ENCODE peak calls at places on chromosome 17, in four cellular contexts. One of them, this sample, is unnamed.
A peak's percentile ranks its signal among the peaks of the same experiment; 100 is the strongest.

GRCh38 chr17:37830151-37830993 is 85.5 kb upstream of the HNF1B start:
- DNase-seq in endodermal cell: peak; percentile 43
- DNase-seq in HepG2: peak; percentile 97
- DNase-seq in mesenchymal stem cell: no peak
- DNase-seq in this sample: no peak

GRCh38 chr17:17971431-17972125 is 622 bp downstream of the TOM1L2 start:
- DNase-seq in mesenchymal stem cell: peak; percentile 22
- DNase-seq in HepG2: no peak
- DNase-seq in endodermal cell: no peak
- DNase-seq in this sample: no peak

GRCh38 chr17:71801301-71801700 is 319.5 kb upstream of the SOX9 start:
- DNase-seq in mesenchymal stem cell: no peak
- DNase-seq in endodermal cell: no peak
- DNase-seq in HepG2: no peak
- DNase-seq in this sample: peak; percentile 94

GRCh38 chr17:49278076-49278475 is 47.5 kb upstream of the PHOSPHO1 start:
- DNase-seq in endodermal cell: peak; percentile 62
- DNase-seq in mesenchymal stem cell: no peak
- DNase-seq in HepG2: no peak
- DNase-seq in this sample: no peak

GRCh38 chr17:6257339-6257738 is 177.6 kb downstream of the AIPL1 start:
- DNase-seq in endodermal cell: no peak
- DNase-seq in mesenchymal stem cell: peak; percentile 26
- DNase-seq in HepG2: no peak
- DNase-seq in this sample: peak; percentile 76

GRCh38 chr17:10804546-10804945 is 647 bp upstream of the TMEM238L start:
- DNase-seq in HepG2: no peak
- DNase-seq in endodermal cell: no peak
- DNase-seq in mesenchymal stem cell: no peak
- DNase-seq in this sample: no peak

GRCh38 chr17:79951361-79952264 is 84.1 kb downstream of the TBC1D16 start:
- DNase-seq in mesenchymal stem cell: peak; percentile 96
- DNase-seq in endodermal cell: peak; percentile 77
- DNase-seq in HepG2: peak; percentile 47
- DNase-seq in this sample: peak; percentile 92

GRCh38 chr17:14033166-14033565 is 36.1 kb upstream of the COX10 start:
- DNase-seq in HepG2: no peak
- DNase-seq in mesenchymal stem cell: no peak
- DNase-seq in endodermal cell: no peak
- DNase-seq in this sample: no peak

GRCh38 chr17:20998571-20999043 is 44.2 kb downstream of the USP22 start:
- DNase-seq in HepG2: no peak
- DNase-seq in endodermal cell: peak; percentile 68
- DNase-seq in mesenchymal stem cell: no peak
- DNase-seq in this sample: no peak

GRCh38 chr17:73359987-73360410 is 48.2 kb upstream of the CDC42EP4 start:
- DNase-seq in mesenchymal stem cell: peak; percentile 24
- DNase-seq in HepG2: peak; percentile 72
- DNase-seq in endodermal cell: peak; percentile 98
- DNase-seq in this sample: no peak

GRCh38 chr17:41835800-41836549 is at the start of gene NT5C3B:
- DNase-seq in HepG2: peak; percentile 52
- DNase-seq in mesenchymal stem cell: peak; percentile 41
- DNase-seq in endodermal cell: peak; percentile 88
- DNase-seq in this sample: no peak

GRCh38 chr17:16945513-16946201 is 26.3 kb downstream of the TNFRSF13B start:
- DNase-seq in HepG2: no peak
- DNase-seq in endodermal cell: peak; percentile 90
- DNase-seq in mesenchymal stem cell: no peak
- DNase-seq in this sample: no peak

GRCh38 chr17:2828396-2829038 is 32.3 kb downstream of the RAP1GAP2 start:
- DNase-seq in HepG2: peak; percentile 52
- DNase-seq in mesenchymal stem cell: peak; percentile 31
- DNase-seq in endodermal cell: peak; percentile 99
- DNase-seq in this sample: no peak

GRCh38 chr17:39800540-39800939 is 62.8 kb downstream of the GRB7 start:
- DNase-seq in mesenchymal stem cell: no peak
- DNase-seq in HepG2: no peak
- DNase-seq in endodermal cell: no peak
- DNase-seq in this sample: no peak

GRCh38 chr17:78355701-78356100 is 4.2 kb downstream of the SOCS3 start:
- DNase-seq in mesenchymal stem cell: no peak
- DNase-seq in endodermal cell: no peak
- DNase-seq in HepG2: no peak
- DNase-seq in this sample: no peak

GRCh38 chr17:38872671-38873385 is 3.0 kb downstream of the LASP1 start:
- DNase-seq in HepG2: peak; percentile 92
- DNase-seq in endodermal cell: peak; percentile 57
- DNase-seq in mesenchymal stem cell: no peak
- DNase-seq in this sample: no peak

GRCh38 chr17:63533433-63534077 is 10.4 kb downstream of the KCNH6 start:
- DNase-seq in mesenchymal stem cell: no peak
- DNase-seq in HepG2: no peak
- DNase-seq in endodermal cell: no peak
- DNase-seq in this sample: no peak

GRCh38 chr17:40553694-40554534 is 11.4 kb downstream of the CCR7 start:
- DNase-seq in HepG2: peak; percentile 48
- DNase-seq in mesenchymal stem cell: peak; percentile 59
- DNase-seq in endodermal cell: peak; percentile 52
- DNase-seq in this sample: peak; percentile 48

GRCh38 chr17:12789075-12789975 is at the start of gene ARHGAP44:
- DNase-seq in endodermal cell: peak; percentile 97
- DNase-seq in mesenchymal stem cell: peak; percentile 53
- DNase-seq in HepG2: peak; percentile 40
- DNase-seq in this sample: peak; percentile 51

GRCh38 chr17:43398724-43399595 is at the start of gene ARL4D:
- DNase-seq in HepG2: peak; percentile 77
- DNase-seq in mesenchymal stem cell: peak; percentile 84
- DNase-seq in endodermal cell: peak; percentile 95
- DNase-seq in this sample: peak; percentile 54

GRCh38 chr17:42072323-42073187 is 22.2 kb upstream of the C17orf113 start:
- DNase-seq in HepG2: no peak
- DNase-seq in mesenchymal stem cell: no peak
- DNase-seq in endodermal cell: peak; percentile 84
- DNase-seq in this sample: no peak

DNA sequence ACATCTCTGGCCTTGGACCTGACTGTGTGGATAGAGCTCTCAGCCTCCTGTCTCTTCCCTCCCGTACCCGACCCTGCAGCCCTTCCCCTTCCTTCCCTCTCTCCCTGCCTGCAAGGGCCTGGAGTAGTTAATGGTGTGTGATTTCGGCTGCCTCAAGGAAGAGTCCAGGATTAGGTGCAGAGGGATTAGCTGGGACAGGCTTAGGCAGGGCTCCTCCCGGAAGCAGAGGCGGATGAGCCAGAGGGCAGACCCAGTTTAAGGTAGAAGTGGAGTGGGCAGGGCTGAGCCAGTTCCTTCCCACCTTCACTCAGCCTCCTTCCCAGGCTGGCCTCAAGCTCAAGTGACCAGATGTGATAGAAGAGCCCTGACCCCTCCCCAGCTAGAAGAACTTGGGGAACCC is 16.7 kb downstream of the GUCY2D start:
- DNase-seq in mesenchymal stem cell: no peak
- DNase-seq in HepG2: no peak
- DNase-seq in endodermal cell: peak; percentile 77
- DNase-seq in this sample: no peak
- H3K9ac ChIP-seq in mesenchymal stem cell: peak overlapping the region; percentile 53
- H3K9ac ChIP-seq in HepG2: no peak overlapping the region
- H3K9ac ChIP-seq in endodermal cell: no peak overlapping the region
- H3K9ac ChIP-seq in this sample: no peak overlapping the region

DNA sequence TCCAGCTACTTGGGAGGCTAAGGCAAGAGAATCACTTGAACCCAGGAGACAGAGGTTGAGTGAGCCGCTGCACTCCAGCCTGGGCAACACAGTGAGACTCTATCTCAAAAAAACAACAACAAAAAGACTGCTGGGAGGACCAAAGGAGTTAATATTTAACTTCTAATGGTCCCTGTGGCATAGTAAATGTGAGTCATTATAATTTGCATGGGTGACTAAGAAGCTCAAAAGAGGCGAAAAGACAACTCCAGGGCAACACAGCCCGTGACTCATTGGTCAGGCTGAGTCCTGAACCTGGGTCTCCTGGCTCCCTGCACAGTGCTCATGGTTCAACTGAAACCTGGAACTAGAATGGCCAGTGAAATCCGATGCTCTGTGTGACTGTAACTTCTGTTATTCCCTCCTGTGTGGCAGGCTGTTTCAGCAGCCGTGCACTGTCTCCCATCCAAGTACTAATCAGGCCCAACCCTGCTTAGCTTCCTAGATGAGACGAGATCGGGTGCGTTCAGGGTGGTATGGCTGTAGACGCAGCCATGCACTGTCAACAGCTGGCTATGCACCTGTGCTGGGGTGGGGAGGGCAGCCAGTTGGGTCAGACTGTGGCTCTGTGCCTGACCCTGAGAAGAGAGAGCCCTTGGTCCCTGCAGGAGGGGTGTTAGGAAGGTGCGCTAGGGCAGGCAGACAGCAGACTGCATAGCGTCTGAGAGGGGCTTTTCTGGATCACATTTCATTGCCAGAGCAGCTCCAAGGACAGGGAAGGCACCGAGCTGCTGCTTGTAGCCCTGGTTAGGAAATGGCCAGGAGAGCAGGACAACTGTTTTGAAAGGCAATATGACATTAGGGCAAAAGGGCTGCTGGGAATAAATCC is 14.5 kb upstream of the GPRC5C start:
- DNase-seq in HepG2: peak; percentile 89
- DNase-seq in endodermal cell: no peak
- DNase-seq in mesenchymal stem cell: peak; percentile 51
- DNase-seq in this sample: peak; percentile 61
- H3K4me1 ChIP-seq in HepG2: peaks cover 84% of the 10 kb centered on the region
- H3K4me1 ChIP-seq in endodermal cell: no peaks in the 10 kb centered on the region
- H3K4me1 ChIP-seq in mesenchymal stem cell: peaks cover 13% of the 10 kb centered on the region
- H3K4me1 ChIP-seq in this sample: peaks cover 5% of the 10 kb centered on the region

GRCh38 chr17:45320931-45321461 is 4.2 kb upstream of the MAP3K14 start:
- DNase-seq in endodermal cell: no peak
- DNase-seq in HepG2: no peak
- DNase-seq in mesenchymal stem cell: peak; percentile 97
- DNase-seq in this sample: peak; percentile 98

GRCh38 chr17:45317113-45317820 is 447 bp upstream of the MAP3K14 start:
- DNase-seq in endodermal cell: peak; percentile 100
- DNase-seq in mesenchymal stem cell: peak; percentile 100
- DNase-seq in HepG2: peak; percentile 100
- DNase-seq in this sample: peak; percentile 100

GRCh38 chr17:45318561-45319230 is 1.9 kb upstream of the MAP3K14 start:
- DNase-seq in HepG2: no peak
- DNase-seq in endodermal cell: peak; percentile 55
- DNase-seq in mesenchymal stem cell: no peak
- DNase-seq in this sample: no peak

GRCh38 chr17:45320349-45320930 is 3.6 kb upstream of the MAP3K14 start:
- DNase-seq in HepG2: no peak
- DNase-seq in endodermal cell: no peak
- DNase-seq in mesenchymal stem cell: no peak
- DNase-seq in this sample: peak; percentile 86

GRCh38 chr17:45319239-45319703 is 2.5 kb upstream of the MAP3K14 start:
- DNase-seq in endodermal cell: peak; percentile 45
- DNase-seq in HepG2: no peak
- DNase-seq in mesenchymal stem cell: peak; percentile 74
- DNase-seq in this sample: peak; percentile 78
- H3K27ac ChIP-seq in endodermal cell: no peak overlapping the region
- H3K27ac ChIP-seq in HepG2: no peak overlapping the region
- H3K27ac ChIP-seq in mesenchymal stem cell: peak overlapping the region; percentile 82
- H3K27ac ChIP-seq in this sample: peak overlapping the region; percentile 76

GRCh38 chr17:76270127-76270592 is 5.0 kb downstream of the UBALD2 start:
- DNase-seq in HepG2: no peak
- DNase-seq in mesenchymal stem cell: no peak
- DNase-seq in endodermal cell: no peak
- DNase-seq in this sample: no peak

GRCh38 chr17:76273435-76273921 is 8.3 kb downstream of the UBALD2 start:
- DNase-seq in endodermal cell: no peak
- DNase-seq in HepG2: no peak
- DNase-seq in mesenchymal stem cell: peak; percentile 46
- DNase-seq in this sample: no peak

GRCh38 chr17:76270770-76271668 is 5.9 kb downstream of the UBALD2 start:
- DNase-seq in endodermal cell: no peak
- DNase-seq in mesenchymal stem cell: no peak
- DNase-seq in HepG2: no peak
- DNase-seq in this sample: no peak

GRCh38 chr17:76272541-76273434 is 7.6 kb downstream of the UBALD2 start:
- DNase-seq in endodermal cell: no peak
- DNase-seq in HepG2: no peak
- DNase-seq in mesenchymal stem cell: peak; percentile 52
- DNase-seq in this sample: no peak

GRCh38 chr17:76271669-76272540 is 6.8 kb downstream of the UBALD2 start:
- DNase-seq in HepG2: no peak
- DNase-seq in endodermal cell: peak; percentile 87
- DNase-seq in mesenchymal stem cell: peak; percentile 41
- DNase-seq in this sample: no peak
- H3K9ac ChIP-seq in HepG2: no peak overlapping the region
- H3K9ac ChIP-seq in endodermal cell: no peak overlapping the region
- H3K9ac ChIP-seq in mesenchymal stem cell: peak overlapping the region; percentile 61
- H3K9ac ChIP-seq in this sample: no peak overlapping the region

This sample was measured in astrocyte.